ENCODE peak calls at places on chromosome 16, in seven cellular contexts. G is stomach, Y is A549, I is sigmoid colon, P is GM12878, O is HepG2, V is transverse colon. Z is an unnamed sample.

GRCh38 chr16:11232852-11233726 is 22.9 kb downstream of the SOCS1 start:
- DNase-seq in G (peak; percentile 64), Y (no peak), I (no peak), P (no peak), O (no peak), V (peak; percentile 73), Z (no peak)

GRCh38 chr16:59295474-59295873 is 561.4 kb upstream of the GOT2 start:
- DNase-seq in G (no peak), Y (no peak), I (no peak), P (no peak), O (no peak), V (no peak), Z (no peak)

GRCh38 chr16:30069575-30070462 is 4.3 kb downstream of the ALDOA start:
- DNase-seq in G (no peak), Y (no peak), I (peak; percentile 89), P (no peak), O (no peak), V (no peak), Z (peak; percentile 60)

GRCh38 chr16:6571044-6571443 is 761.6 kb upstream of the RBFOX1 start:
- DNase-seq in G (no peak), Y (no peak), I (no peak), P (no peak), O (no peak), V (no peak), Z (no peak)

GRCh38 chr16:642189-643049 is 791 bp downstream of the MCRIP2 start:
- DNase-seq in G (peak; percentile 85), Y (no peak), I (peak; percentile 84), P (no peak), O (peak; percentile 60), V (peak; percentile 86), Z (peak; percentile 81)

GRCh38 chr16:23131841-23132576 is 17.2 kb downstream of the USP31 start:
- DNase-seq in G (no peak), Y (no peak), I (no peak), P (no peak), O (no peak), V (no peak), Z (no peak)

GRCh38 chr16:8044796-8045195 is 545.5 kb downstream of the TMEM114 start:
- DNase-seq in G (no peak), Y (no peak), I (no peak), P (no peak), O (no peak), V (no peak), Z (no peak)

GRCh38 chr16:3046506-3047386 is at the start of gene MMP25:
- DNase-seq in G (no peak), Y (no peak), I (no peak), P (no peak), O (no peak), V (no peak), Z (no peak)

GRCh38 chr16:47916266-47916665 is 239.5 kb downstream of the ABCC12 start:
- DNase-seq in G (no peak), Y (no peak), I (no peak), P (no peak), O (no peak), V (no peak), Z (no peak)

GRCh38 chr16:57045694-57046381 is 46.5 kb upstream of the CPNE2 start:
- DNase-seq in G (peak; percentile 32), Y (peak; percentile 56), I (peak; percentile 84), P (peak; percentile 55), O (peak; percentile 71), V (peak; percentile 57), Z (peak; percentile 81)

GRCh38 chr16:79361132-79361751 is 239.3 kb downstream of the MAF start:
- DNase-seq in G (no peak), Y (no peak), I (no peak), P (no peak), O (no peak), V (no peak), Z (no peak)

GRCh38 chr16:4386452-4386813 is 14.8 kb downstream of the VASN start:
- DNase-seq in G (no peak), Y (no peak), I (no peak), P (no peak), O (no peak), V (no peak), Z (no peak)

GRCh38 chr16:31429314-31429713 is 1.2 kb upstream of the COX6A2 start:
- DNase-seq in G (no peak), Y (no peak), I (peak; percentile 17), P (no peak), O (no peak), V (no peak), Z (no peak)

GRCh38 chr16:12356622-12357365 is 380.3 kb downstream of the SNX29 start:
- DNase-seq in G (no peak), Y (no peak), I (no peak), P (no peak), O (no peak), V (no peak), Z (no peak)

GRCh38 chr16:282944-283744 is at the start of gene PDIA2:
- DNase-seq in G (peak; percentile 81), Y (no peak), I (no peak), P (no peak), O (no peak), V (no peak), Z (no peak)

GRCh38 chr16:67169642-67170167 is 633 bp upstream of the NOL3 start:
- DNase-seq in G (no peak), Y (no peak), I (no peak), P (no peak), O (peak; percentile 54), V (peak; percentile 38), Z (peak; percentile 70)

GRCh38 chr16:48497932-48498760 is 111.8 kb downstream of the N4BP1 start:
- DNase-seq in G (peak; percentile 36), Y (no peak), I (no peak), P (no peak), O (no peak), V (no peak), Z (peak; percentile 28)

GRCh38 chr16:66900721-66901441 is 17.8 kb downstream of the CDH16 start:
- DNase-seq in G (no peak), Y (no peak), I (no peak), P (no peak), O (no peak), V (peak; percentile 57), Z (peak; percentile 64)

DNA sequence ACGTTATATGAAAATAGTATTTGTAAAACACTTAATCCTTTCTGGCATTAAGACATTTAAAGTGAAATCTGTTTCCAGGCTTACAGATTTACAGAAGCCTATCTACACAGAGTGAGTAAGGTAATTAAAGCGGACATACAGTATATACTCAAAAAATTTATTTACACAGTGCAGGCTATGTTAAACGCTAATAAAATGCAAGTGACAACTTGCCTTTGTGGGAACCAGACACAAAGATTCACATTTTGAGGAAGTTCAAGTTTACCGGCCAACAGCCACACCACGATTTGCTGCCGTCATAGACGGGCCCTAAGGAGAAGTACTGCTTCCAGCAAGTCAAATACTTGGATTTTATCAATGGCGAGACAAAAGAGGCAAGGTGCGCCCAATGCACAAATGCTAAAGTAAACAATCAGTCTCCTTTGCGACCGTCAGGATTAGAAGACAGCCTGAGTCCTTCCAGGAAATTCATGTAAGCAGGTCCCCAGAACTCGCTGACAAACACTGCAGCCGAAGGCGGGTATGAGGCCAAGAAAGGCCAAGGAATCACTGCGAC is 799 bp downstream of the VPS35 start:
- DNase-seq in G (peak; percentile 64), Y (no peak), I (no peak), P (no peak), O (no peak), V (peak; percentile 51), Z (no peak)
- TF ChIP-seq CTCF in G (no peak), Y (no peak), I (no peak), P (no peak), O (no peak), V (no peak), Z (no peak)

DNA sequence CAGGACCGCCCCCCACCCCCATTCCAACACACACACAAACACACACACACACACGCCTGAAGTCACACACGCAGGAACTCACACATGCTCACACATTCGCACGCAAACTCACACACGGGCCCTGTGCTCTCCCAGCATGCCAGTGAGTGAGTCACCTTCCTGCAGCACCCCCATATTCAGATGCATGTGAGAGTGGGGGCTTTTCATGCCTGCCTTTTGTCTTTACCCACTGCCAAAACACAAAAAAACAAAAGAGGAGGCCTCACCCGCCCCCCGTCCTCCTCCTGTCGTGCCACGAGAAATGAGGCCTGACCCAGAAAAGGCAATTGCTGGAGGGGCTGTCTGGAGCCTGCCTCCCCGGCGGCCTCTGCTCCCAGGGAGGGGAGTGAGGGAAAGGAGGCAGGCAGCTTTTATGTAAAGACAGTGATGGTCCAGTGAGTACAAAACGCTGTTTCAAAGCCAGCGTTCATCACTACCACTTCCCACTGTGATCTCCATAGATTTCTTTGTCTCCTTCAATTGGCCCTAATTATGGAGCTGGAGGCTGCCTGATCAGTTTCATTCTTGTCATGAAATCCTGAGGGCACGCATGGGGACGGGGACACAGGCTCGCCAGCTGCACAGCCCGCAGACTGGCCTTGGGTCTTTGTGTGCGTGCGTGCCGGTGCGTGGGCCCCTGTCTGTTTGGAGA is 29.5 kb upstream of the GSE1 start:
- DNase-seq in G (no peak), Y (no peak), I (no peak), P (no peak), O (no peak), V (no peak), Z (no peak)
- H3K4me1 ChIP-seq in G (peaks cover 63% of the 10 kb centered on the region), Y (no peaks in the 10 kb centered on the region), I (peaks cover 96% of the 10 kb centered on the region), P (no peaks in the 10 kb centered on the region), O (peaks cover 14% of the 10 kb centered on the region), V (peaks cover 61% of the 10 kb centered on the region), Z (peaks cover 15% of the 10 kb centered on the region)

GRCh38 chr16:68234188-68235104 is 1.5 kb downstream of the ESRP2 start:
- DNase-seq in G (peak; percentile 99), Y (no peak), I (peak; percentile 67), P (no peak), O (peak; percentile 85), V (peak; percentile 97), Z (peak; percentile 48)
- TF ChIP-seq EP300 in G (no peak), Y (no peak), I (no peak), P (no peak), O (no peak), V (peak; percentile 66), Z (no peak)

GRCh38 chr16:88348377-88349152 is 34.2 kb upstream of the ZNF469 start:
- DNase-seq in G (no peak), Y (no peak), I (peak; percentile 57), P (no peak), O (no peak), V (no peak), Z (no peak)
- TF ChIP-seq CTCF in G (no peak), Y (no peak), I (no peak), P (no peak), O (peak; percentile 24), V (no peak), Z (no peak)

Z was measured in ovary.